ENCODE peak calls at places on chromosomes 3 and 15, in eight cellular contexts. One of them, this sample, is unnamed.

GRCh38 chr15:67690936-67691335 is 134.4 kb upstream of the SKOR1 start:
- DNase-seq in epithelial cell of esophagus: peak; percentile 7
- DNase-seq in GM13977: no peak
- DNase-seq in nephron progenitor cell: no peak
- DNase-seq in CD4-positive, alpha-beta T cell: no peak
- DNase-seq in A549: no peak
- DNase-seq in choroid plexus epithelial cell: peak; percentile 72
- DNase-seq in K562: no peak
- DNase-seq in this sample: peak; percentile 8

GRCh38 chr3:134483195-134483890 is 2.4 kb downstream of the ANAPC13 start:
- DNase-seq in epithelial cell of esophagus: peak; percentile 89
- DNase-seq in GM13977: no peak
- DNase-seq in nephron progenitor cell: no peak
- DNase-seq in CD4-positive, alpha-beta T cell: no peak
- DNase-seq in A549: no peak
- DNase-seq in choroid plexus epithelial cell: peak; percentile 72
- DNase-seq in K562: no peak
- DNase-seq in this sample: peak; percentile 45

GRCh38 chr15:39756806-39757522 is 25.7 kb downstream of the FSIP1 start:
- DNase-seq in epithelial cell of esophagus: peak; percentile 74
- DNase-seq in GM13977: no peak
- DNase-seq in nephron progenitor cell: peak; percentile 23
- DNase-seq in CD4-positive, alpha-beta T cell: no peak
- DNase-seq in A549: no peak
- DNase-seq in choroid plexus epithelial cell: peak; percentile 86
- DNase-seq in K562: peak; percentile 22
- DNase-seq in this sample: peak; percentile 61

GRCh38 chr3:189222927-189223706 is 51.3 kb downstream of the TPRG1 start:
- DNase-seq in epithelial cell of esophagus: peak; percentile 47
- DNase-seq in GM13977: no peak
- DNase-seq in nephron progenitor cell: peak; percentile 16
- DNase-seq in CD4-positive, alpha-beta T cell: no peak
- DNase-seq in A549: no peak
- DNase-seq in choroid plexus epithelial cell: no peak
- DNase-seq in K562: no peak
- DNase-seq in this sample: no peak

GRCh38 chr3:15934389-15935195 is 136.8 kb upstream of the ANKRD28 start:
- DNase-seq in epithelial cell of esophagus: no peak
- DNase-seq in GM13977: no peak
- DNase-seq in nephron progenitor cell: no peak
- DNase-seq in CD4-positive, alpha-beta T cell: no peak
- DNase-seq in A549: no peak
- DNase-seq in choroid plexus epithelial cell: no peak
- DNase-seq in K562: no peak
- DNase-seq in this sample: no peak

GRCh38 chr3:4816718-4817117 is 162.5 kb upstream of the BHLHE40 start:
- DNase-seq in epithelial cell of esophagus: no peak
- DNase-seq in GM13977: no peak
- DNase-seq in nephron progenitor cell: no peak
- DNase-seq in CD4-positive, alpha-beta T cell: no peak
- DNase-seq in A549: no peak
- DNase-seq in choroid plexus epithelial cell: no peak
- DNase-seq in K562: no peak
- DNase-seq in this sample: no peak

GRCh38 chr3:159447841-159448240 is 540.8 kb upstream of the IL12A start:
- DNase-seq in epithelial cell of esophagus: no peak
- DNase-seq in GM13977: no peak
- DNase-seq in nephron progenitor cell: no peak
- DNase-seq in CD4-positive, alpha-beta T cell: no peak
- DNase-seq in A549: no peak
- DNase-seq in choroid plexus epithelial cell: no peak
- DNase-seq in K562: no peak
- DNase-seq in this sample: no peak

GRCh38 chr3:8869613-8870012 is 93.7 kb downstream of the RAD18 start:
- DNase-seq in epithelial cell of esophagus: peak; percentile 99
- DNase-seq in GM13977: no peak
- DNase-seq in nephron progenitor cell: no peak
- DNase-seq in CD4-positive, alpha-beta T cell: no peak
- DNase-seq in A549: peak; percentile 83
- DNase-seq in choroid plexus epithelial cell: peak; percentile 98
- DNase-seq in K562: no peak
- DNase-seq in this sample: peak; percentile 89

GRCh38 chr3:185823280-185824044 is 1.4 kb downstream of the IGF2BP2 start:
- DNase-seq in epithelial cell of esophagus: peak; percentile 58
- DNase-seq in GM13977: peak; percentile 66
- DNase-seq in nephron progenitor cell: peak; percentile 70
- DNase-seq in CD4-positive, alpha-beta T cell: no peak
- DNase-seq in A549: no peak
- DNase-seq in choroid plexus epithelial cell: peak; percentile 58
- DNase-seq in K562: peak; percentile 62
- DNase-seq in this sample: peak; percentile 47

GRCh38 chr15:49145651-49146609 is 9.5 kb downstream of the COPS2 start:
- DNase-seq in epithelial cell of esophagus: peak; percentile 68
- DNase-seq in GM13977: peak; percentile 27
- DNase-seq in nephron progenitor cell: peak; percentile 25
- DNase-seq in CD4-positive, alpha-beta T cell: peak; percentile 11
- DNase-seq in A549: peak; percentile 18
- DNase-seq in choroid plexus epithelial cell: peak; percentile 86
- DNase-seq in K562: peak; percentile 17
- DNase-seq in this sample: peak; percentile 58

GRCh38 chr15:56752986-56753385 is 19.7 kb upstream of the ZNF280D start:
- DNase-seq in epithelial cell of esophagus: no peak
- DNase-seq in GM13977: no peak
- DNase-seq in nephron progenitor cell: no peak
- DNase-seq in CD4-positive, alpha-beta T cell: no peak
- DNase-seq in A549: no peak
- DNase-seq in choroid plexus epithelial cell: no peak
- DNase-seq in K562: no peak
- DNase-seq in this sample: no peak

GRCh38 chr15:56871180-56871579 is 47.3 kb upstream of the TCF12 start:
- DNase-seq in epithelial cell of esophagus: peak; percentile 72
- DNase-seq in GM13977: no peak
- DNase-seq in nephron progenitor cell: no peak
- DNase-seq in CD4-positive, alpha-beta T cell: no peak
- DNase-seq in A549: peak; percentile 18
- DNase-seq in choroid plexus epithelial cell: peak; percentile 79
- DNase-seq in K562: no peak
- DNase-seq in this sample: peak; percentile 55

GRCh38 chr3:176919836-176920760 is 277.2 kb downstream of the TBL1XR1 start:
- DNase-seq in epithelial cell of esophagus: peak; percentile 93
- DNase-seq in GM13977: no peak
- DNase-seq in nephron progenitor cell: peak; percentile 30
- DNase-seq in CD4-positive, alpha-beta T cell: no peak
- DNase-seq in A549: no peak
- DNase-seq in choroid plexus epithelial cell: peak; percentile 58
- DNase-seq in K562: no peak
- DNase-seq in this sample: no peak

GRCh38 chr3:183085634-183086390 is 13.5 kb downstream of the MCCC1 start:
- DNase-seq in epithelial cell of esophagus: peak; percentile 27
- DNase-seq in GM13977: no peak
- DNase-seq in nephron progenitor cell: peak; percentile 31
- DNase-seq in CD4-positive, alpha-beta T cell: no peak
- DNase-seq in A549: no peak
- DNase-seq in choroid plexus epithelial cell: peak; percentile 40
- DNase-seq in K562: peak; percentile 61
- DNase-seq in this sample: peak; percentile 29

GRCh38 chr3:99286266-99286845 is 352.0 kb upstream of the COL8A1 start:
- DNase-seq in epithelial cell of esophagus: peak; percentile 60
- DNase-seq in GM13977: no peak
- DNase-seq in nephron progenitor cell: no peak
- DNase-seq in CD4-positive, alpha-beta T cell: no peak
- DNase-seq in A549: no peak
- DNase-seq in choroid plexus epithelial cell: peak; percentile 31
- DNase-seq in K562: no peak
- DNase-seq in this sample: peak; percentile 20

GRCh38 chr3:71559578-71560162 is 23.9 kb downstream of the FOXP1 start:
- DNase-seq in epithelial cell of esophagus: no peak
- DNase-seq in GM13977: no peak
- DNase-seq in nephron progenitor cell: no peak
- DNase-seq in CD4-positive, alpha-beta T cell: no peak
- DNase-seq in A549: no peak
- DNase-seq in choroid plexus epithelial cell: no peak
- DNase-seq in K562: no peak
- DNase-seq in this sample: no peak

GRCh38 chr15:68436680-68437079 is 4.7 kb upstream of the ITGA11 start:
- DNase-seq in epithelial cell of esophagus: no peak
- DNase-seq in GM13977: no peak
- DNase-seq in nephron progenitor cell: no peak
- DNase-seq in CD4-positive, alpha-beta T cell: no peak
- DNase-seq in A549: no peak
- DNase-seq in choroid plexus epithelial cell: no peak
- DNase-seq in K562: no peak
- DNase-seq in this sample: no peak

GRCh38 chr3:87298111-87298718 is 21.8 kb upstream of the POU1F1 start:
- DNase-seq in epithelial cell of esophagus: peak; percentile 57
- DNase-seq in GM13977: peak; percentile 23
- DNase-seq in nephron progenitor cell: no peak
- DNase-seq in CD4-positive, alpha-beta T cell: no peak
- DNase-seq in A549: peak; percentile 16
- DNase-seq in choroid plexus epithelial cell: peak; percentile 72
- DNase-seq in K562: peak; percentile 20
- DNase-seq in this sample: peak; percentile 68

GRCh38 chr3:103410231-103410630 is 975.4 kb downstream of the ZPLD1 start:
- DNase-seq in epithelial cell of esophagus: no peak
- DNase-seq in GM13977: no peak
- DNase-seq in nephron progenitor cell: no peak
- DNase-seq in CD4-positive, alpha-beta T cell: no peak
- DNase-seq in A549: no peak
- DNase-seq in choroid plexus epithelial cell: no peak
- DNase-seq in K562: no peak
- DNase-seq in this sample: no peak

GRCh38 chr3:105119801-105120340 is 246.8 kb upstream of the ALCAM start:
- DNase-seq in epithelial cell of esophagus: peak; percentile 89
- DNase-seq in GM13977: no peak
- DNase-seq in nephron progenitor cell: no peak
- DNase-seq in CD4-positive, alpha-beta T cell: no peak
- DNase-seq in A549: no peak
- DNase-seq in choroid plexus epithelial cell: no peak
- DNase-seq in K562: no peak
- DNase-seq in this sample: peak; percentile 41

GRCh38 chr15:25245801-25246622 is 192.8 kb downstream of the UBE3A start:
- DNase-seq in epithelial cell of esophagus: no peak
- DNase-seq in GM13977: no peak
- DNase-seq in nephron progenitor cell: no peak
- DNase-seq in CD4-positive, alpha-beta T cell: no peak
- DNase-seq in A549: no peak
- DNase-seq in choroid plexus epithelial cell: no peak
- DNase-seq in K562: no peak
- DNase-seq in this sample: no peak

DNA sequence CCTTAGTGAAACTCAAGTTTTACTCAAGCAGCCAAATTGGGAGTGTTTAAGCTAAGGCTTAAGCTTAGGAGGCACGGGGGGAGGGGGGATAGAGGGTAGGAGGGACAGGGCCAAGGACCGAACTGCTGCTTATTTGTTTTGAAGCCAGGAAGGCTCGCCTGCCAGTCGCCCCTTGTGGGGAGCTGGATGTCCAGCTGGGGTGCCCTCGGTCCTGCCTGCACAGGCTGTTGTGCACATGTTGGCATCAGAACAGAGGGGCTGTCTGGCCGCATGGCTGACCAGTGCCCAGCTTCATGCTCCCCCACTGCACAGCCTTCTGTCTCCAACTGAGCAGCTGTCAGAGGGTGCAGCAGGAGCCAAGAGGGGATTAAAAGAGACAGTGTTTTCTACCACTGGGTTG is 53.4 kb downstream of the BOC start:
- DNase-seq in epithelial cell of esophagus: no peak
- DNase-seq in GM13977: no peak
- DNase-seq in nephron progenitor cell: no peak
- DNase-seq in CD4-positive, alpha-beta T cell: no peak
- DNase-seq in A549: no peak
- DNase-seq in choroid plexus epithelial cell: no peak
- DNase-seq in K562: no peak
- DNase-seq in this sample: no peak
- TF ChIP-seq CTCF in epithelial cell of esophagus: no peak
- TF ChIP-seq CTCF in GM13977: no peak
- TF ChIP-seq CTCF in nephron progenitor cell: no peak
- TF ChIP-seq CTCF in CD4-positive, alpha-beta T cell: no peak
- TF ChIP-seq CTCF in A549: no peak
- TF ChIP-seq CTCF in choroid plexus epithelial cell: no peak
- TF ChIP-seq CTCF in K562: no peak
- TF ChIP-seq CTCF in this sample: no peak

GRCh38 chr3:45381168-45381852 is 7.1 kb upstream of the LARS2 start:
- DNase-seq in epithelial cell of esophagus: peak; percentile 62
- DNase-seq in GM13977: no peak
- DNase-seq in nephron progenitor cell: no peak
- DNase-seq in CD4-positive, alpha-beta T cell: no peak
- DNase-seq in A549: no peak
- DNase-seq in choroid plexus epithelial cell: no peak
- DNase-seq in K562: no peak
- DNase-seq in this sample: no peak
- TF ChIP-seq CTCF in epithelial cell of esophagus: no peak
- TF ChIP-seq CTCF in GM13977: no peak
- TF ChIP-seq CTCF in nephron progenitor cell: no peak
- TF ChIP-seq CTCF in CD4-positive, alpha-beta T cell: no peak
- TF ChIP-seq CTCF in A549: no peak
- TF ChIP-seq CTCF in choroid plexus epithelial cell: no peak
- TF ChIP-seq CTCF in K562: no peak
- TF ChIP-seq CTCF in this sample: no peak

DNA sequence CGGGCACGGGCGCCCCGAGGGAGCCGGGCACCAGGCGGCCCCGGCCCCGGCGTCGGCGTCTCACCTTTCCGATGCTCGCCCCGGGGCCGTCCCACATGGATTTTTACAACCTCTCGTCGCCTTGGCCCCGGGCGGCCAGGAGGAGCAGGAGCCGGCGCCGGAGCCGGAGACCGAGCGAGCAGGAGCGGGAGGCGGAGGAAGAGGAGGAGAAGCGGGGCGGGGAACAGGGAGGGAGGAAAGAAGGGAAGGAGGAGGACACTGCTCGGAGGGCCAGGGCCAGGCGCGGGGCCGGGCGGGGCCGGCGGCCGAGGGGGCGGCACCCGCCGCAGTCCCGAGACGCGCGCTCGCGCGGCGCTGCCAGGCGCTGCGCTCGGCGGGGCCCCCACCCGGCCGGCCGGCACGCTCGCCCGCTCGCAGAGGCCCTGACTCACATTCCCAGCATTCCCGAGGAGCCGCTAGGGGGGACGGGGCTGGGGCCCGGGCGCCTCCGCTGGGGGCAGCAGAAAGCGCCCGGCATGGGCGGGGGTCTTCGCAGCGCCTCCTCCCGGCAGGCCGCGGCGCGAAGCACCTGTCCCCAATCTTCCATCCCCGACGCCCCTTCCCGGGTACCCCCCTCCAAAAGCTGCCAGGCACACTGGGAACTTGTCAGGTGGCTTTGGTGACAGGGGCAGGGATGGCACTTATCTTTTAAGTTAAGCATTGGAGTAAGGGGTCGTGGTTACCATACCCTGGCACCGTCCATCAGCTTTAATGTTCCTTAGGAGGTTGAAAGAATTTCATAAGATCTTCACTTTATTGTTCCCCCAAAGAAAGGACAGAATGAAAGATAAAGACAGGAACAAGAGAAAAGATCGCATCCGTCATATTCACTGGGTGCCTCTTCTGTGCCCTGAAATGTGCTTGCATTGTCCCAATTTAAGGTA is at the start of gene ERC2:
- DNase-seq in epithelial cell of esophagus: peak; percentile 20
- DNase-seq in GM13977: no peak
- DNase-seq in nephron progenitor cell: peak; percentile 87
- DNase-seq in CD4-positive, alpha-beta T cell: no peak
- DNase-seq in A549: peak; percentile 6
- DNase-seq in choroid plexus epithelial cell: peak; percentile 13
- DNase-seq in K562: peak; percentile 15
- DNase-seq in this sample: peak; percentile 68
- TF ChIP-seq CTCF in epithelial cell of esophagus: no peak
- TF ChIP-seq CTCF in GM13977: no peak
- TF ChIP-seq CTCF in nephron progenitor cell: peak; percentile 61
- TF ChIP-seq CTCF in CD4-positive, alpha-beta T cell: no peak
- TF ChIP-seq CTCF in A549: peak; percentile 22
- TF ChIP-seq CTCF in choroid plexus epithelial cell: no peak
- TF ChIP-seq CTCF in K562: no peak
- TF ChIP-seq CTCF in this sample: peak; percentile 26

GRCh38 chr15:91886878-91887277 is 33.4 kb downstream of the SLCO3A1 start:
- DNase-seq in epithelial cell of esophagus: no peak
- DNase-seq in GM13977: no peak
- DNase-seq in nephron progenitor cell: no peak
- DNase-seq in CD4-positive, alpha-beta T cell: no peak
- DNase-seq in A549: no peak
- DNase-seq in choroid plexus epithelial cell: no peak
- DNase-seq in K562: no peak
- DNase-seq in this sample: no peak
- TF ChIP-seq CTCF in epithelial cell of esophagus: no peak
- TF ChIP-seq CTCF in GM13977: no peak
- TF ChIP-seq CTCF in nephron progenitor cell: no peak
- TF ChIP-seq CTCF in CD4-positive, alpha-beta T cell: no peak
- TF ChIP-seq CTCF in A549: no peak
- TF ChIP-seq CTCF in choroid plexus epithelial cell: no peak
- TF ChIP-seq CTCF in K562: no peak
- TF ChIP-seq CTCF in this sample: no peak